ENCODE peak calls at places on chromosomes 13 and 19, in five cellular contexts. N is stomach, D is RWPE2, F is spleen, L is astrocyte. T is an unnamed sample.

GRCh38 chr19:17347877-17348276 is 10.5 kb downstream of the GTPBP3 start:
- DNase-seq in N (no peak), D (no peak), F (no peak), L (no peak), T (no peak)

GRCh38 chr13:109572389-109572788 is 214.0 kb downstream of the IRS2 start:
- DNase-seq in N (no peak), D (no peak), F (no peak), L (no peak), T (no peak)

GRCh38 chr13:108528303-108528702 is 101.1 kb upstream of the MYO16 start:
- DNase-seq in N (no peak), D (no peak), F (no peak), L (no peak), T (no peak)

GRCh38 chr13:77859450-77859849 is 59.2 kb downstream of the EDNRB start:
- DNase-seq in N (no peak), D (no peak), F (no peak), L (peak; percentile 48), T (no peak)

GRCh38 chr19:51586799-51587198 is 15.7 kb downstream of the ZNF175 start:
- DNase-seq in N (no peak), D (no peak), F (no peak), L (no peak), T (no peak)

GRCh38 chr19:34184880-34185491 is 12.7 kb downstream of the LSM14A start:
- DNase-seq in N (no peak), D (no peak), F (no peak), L (no peak), T (no peak)

GRCh38 chr19:38425810-38426466 is at the start of gene RASGRP4:
- DNase-seq in N (no peak), D (no peak), F (peak; percentile 89), L (no peak), T (peak; percentile 49)

GRCh38 chr19:7260161-7260560 is 34.1 kb downstream of the INSR start:
- DNase-seq in N (no peak), D (no peak), F (no peak), L (no peak), T (no peak)

GRCh38 chr19:14059093-14059480 is 2.8 kb downstream of the PALM3 start:
- DNase-seq in N (peak; percentile 34), D (no peak), F (no peak), L (no peak), T (no peak)

GRCh38 chr13:111076156-111077013 is 38.7 kb upstream of the ARHGEF7 start:
- DNase-seq in N (no peak), D (no peak), F (no peak), L (no peak), T (peak; percentile 44)

GRCh38 chr19:7203317-7203716 is 90.9 kb downstream of the INSR start:
- DNase-seq in N (no peak), D (no peak), F (no peak), L (no peak), T (no peak)

GRCh38 chr19:52442179-52442578 is 11.2 kb upstream of the ZNF578 start:
- DNase-seq in N (no peak), D (no peak), F (no peak), L (no peak), T (no peak)

GRCh38 chr19:47781590-47782318 is 3.3 kb downstream of the SELENOW start:
- DNase-seq in N (peak; percentile 35), D (no peak), F (no peak), L (no peak), T (peak; percentile 43)

GRCh38 chr19:532578-533484 is 1.3 kb downstream of the CDC34 start:
- DNase-seq in N (peak; percentile 85), D (no peak), F (peak; percentile 87), L (peak; percentile 39), T (peak; percentile 65)

GRCh38 chr19:38298841-38299680 is 5.0 kb upstream of the C19orf33 start:
- DNase-seq in N (no peak), D (no peak), F (no peak), L (no peak), T (no peak)

GRCh38 chr19:1489463-1489971 is 633 bp downstream of the PCSK4 start:
- DNase-seq in N (no peak), D (no peak), F (peak; percentile 77), L (no peak), T (no peak)

GRCh38 chr19:47486900-47487299 is 2.9 kb upstream of the KPTN start:
- DNase-seq in N (no peak), D (no peak), F (no peak), L (no peak), T (no peak)

GRCh38 chr19:38277969-38278680 is 13.8 kb downstream of the SPINT2 start:
- DNase-seq in N (peak; percentile 39), D (no peak), F (no peak), L (peak; percentile 48), T (no peak)

GRCh38 chr19:8926341-8926740 is 83.9 kb downstream of the MUC16 start:
- DNase-seq in N (no peak), D (no peak), F (no peak), L (no peak), T (no peak)

GRCh38 chr19:8922591-8922990 is 87.6 kb downstream of the MUC16 start:
- DNase-seq in N (no peak), D (no peak), F (no peak), L (no peak), T (no peak)

GRCh38 chr19:8924283-8924682 is 85.9 kb downstream of the MUC16 start:
- DNase-seq in N (no peak), D (no peak), F (no peak), L (no peak), T (no peak)
- H3K9me3 ChIP-seq in N (no peaks in the 10 kb centered on the region), D (no peaks in the 10 kb centered on the region), F (peaks cover 25% of the 10 kb centered on the region), L (peaks cover 6% of the 10 kb centered on the region), T (no peaks in the 10 kb centered on the region)

GRCh38 chr13:51730927-51731326 is 73.0 kb downstream of the DHRS12 start:
- DNase-seq in N (no peak), D (no peak), F (no peak), L (no peak), T (no peak)

GRCh38 chr13:51734786-51735185 is 69.2 kb downstream of the DHRS12 start:
- DNase-seq in N (no peak), D (no peak), F (no peak), L (peak; percentile 78), T (no peak)

GRCh38 chr13:51729853-51730553 is 74.0 kb downstream of the DHRS12 start:
- DNase-seq in N (no peak), D (no peak), F (no peak), L (peak; percentile 84), T (no peak)

GRCh38 chr13:51731759-51732158 is 72.2 kb downstream of the DHRS12 start:
- DNase-seq in N (no peak), D (no peak), F (no peak), L (no peak), T (no peak)

GRCh38 chr13:51733656-51734334 is 70.2 kb downstream of the DHRS12 start:
- DNase-seq in N (no peak), D (no peak), F (no peak), L (no peak), T (no peak)
- TF ChIP-seq CTCF in N (no peak), D (no peak), F (no peak), L (no peak), T (no peak)

GRCh38 chr13:25977216-25977615 is 74.6 kb downstream of the SHISA2 start:
- DNase-seq in N (no peak), D (no peak), F (no peak), L (no peak), T (no peak)
- H3K4me3 ChIP-seq in N (no peak overlapping the region), D (no peak overlapping the region), F (no peak overlapping the region), L (no peak overlapping the region), T (no peak overlapping the region)

GRCh38 chr19:46328079-46328478 is 18.8 kb upstream of the PPP5C start:
- DNase-seq in N (no peak), D (no peak), F (no peak), L (peak; percentile 20), T (no peak)
- H3K9me3 ChIP-seq in N (no peaks in the 10 kb centered on the region), D (peaks cover 3% of the 10 kb centered on the region), F (peaks cover 46% of the 10 kb centered on the region), L (peaks cover 21% of the 10 kb centered on the region), T (peaks cover 23% of the 10 kb centered on the region)